ENCODE peak calls at places on chromosomes 3 and 15, in eight cellular contexts. E, K, M, S, L, Z, X and R are unnamed samples.

GRCh38 chr3:104920512-104920911 is 446.2 kb upstream of the ALCAM start:
- DNase-seq in X (no peak), S (no peak), K (no peak), Z (no peak), L (no peak), M (no peak), E (no peak), R (no peak)

GRCh38 chr3:113291572-113291971 is 80.2 kb downstream of the BOC start:
- DNase-seq in E (no peak), M (no peak), X (no peak), L (no peak), K (no peak), Z (no peak), S (no peak), R (no peak)

GRCh38 chr3:183008303-183008702 is 28.0 kb upstream of the DCUN1D1 start:
- DNase-seq in L (no peak), Z (no peak), S (no peak), K (no peak), X (no peak), M (no peak), E (no peak), R (no peak)

GRCh38 chr3:42855547-42856380 is 19.9 kb downstream of the CYP8B1 start:
- DNase-seq in Z (no peak), X (no peak), S (no peak), E (no peak), M (no peak), L (no peak), K (no peak), R (no peak)

GRCh38 chr3:5186854-5187151 is 704 bp upstream of the EDEM1 start:
- DNase-seq in L (peak; percentile 37), E (no peak), M (peak; percentile 62), X (peak; percentile 53), S (peak; percentile 57), K (no peak), Z (peak; percentile 62), R (peak; percentile 53)

GRCh38 chr3:53161345-53161819 is 373 bp downstream of the PRKCD start:
- DNase-seq in L (no peak), X (no peak), Z (no peak), E (no peak), M (no peak), S (no peak), K (peak; percentile 52), R (no peak)

GRCh38 chr3:34022147-34022546 is 223.7 kb downstream of the PDCD6IP start:
- DNase-seq in M (no peak), L (no peak), X (no peak), E (no peak), K (no peak), S (no peak), Z (no peak), R (no peak)

GRCh38 chr3:59425942-59426341 is 376.1 kb upstream of the CFAP20DC start:
- DNase-seq in K (no peak), M (peak; percentile 20), X (no peak), L (no peak), Z (no peak), S (no peak), E (no peak), R (no peak)

GRCh38 chr3:13371100-13372075 is 48.7 kb downstream of the NUP210 start:
- DNase-seq in E (no peak), S (no peak), X (no peak), Z (no peak), K (no peak), L (no peak), M (peak; percentile 25), R (no peak)

GRCh38 chr15:50876260-50876988 is 32.1 kb upstream of the AP4E1 start:
- DNase-seq in K (no peak), L (no peak), X (no peak), S (no peak), M (no peak), E (no peak), Z (no peak), R (no peak)

GRCh38 chr15:86876387-86876786 is 796.7 kb downstream of the AGBL1 start:
- DNase-seq in E (no peak), K (no peak), M (peak; percentile 27), X (no peak), S (no peak), Z (no peak), L (no peak), R (no peak)

GRCh38 chr3:129366312-129366831 is 62.1 kb downstream of the EFCAB12 start:
- DNase-seq in L (no peak), S (no peak), M (no peak), Z (no peak), X (no peak), E (no peak), K (no peak), R (no peak)

GRCh38 chr15:57662091-57662744 is 44.3 kb upstream of the POLR2M start:
- DNase-seq in S (no peak), Z (no peak), E (no peak), M (no peak), L (no peak), X (no peak), K (no peak), R (no peak)

GRCh38 chr3:170806141-170806540 is 63.9 kb downstream of the RPL22L1 start:
- DNase-seq in Z (no peak), L (no peak), M (no peak), E (no peak), S (no peak), X (no peak), K (no peak), R (no peak)

GRCh38 chr3:134353171-134353825 is 20.9 kb downstream of the AMOTL2 start:
- DNase-seq in S (no peak), M (no peak), L (no peak), X (no peak), E (no peak), K (no peak), Z (no peak), R (no peak)

GRCh38 chr15:90512281-90512680 is 17.4 kb upstream of the CRTC3 start:
- DNase-seq in X (no peak), K (no peak), S (no peak), E (no peak), M (no peak), L (no peak), Z (no peak), R (no peak)

GRCh38 chr15:89963301-89964288 is 37.5 kb upstream of the ZNF710 start:
- DNase-seq in L (no peak), M (no peak), Z (no peak), K (peak; percentile 29), S (no peak), E (no peak), X (no peak), R (no peak)

GRCh38 chr3:107981471-107982111 is 109.2 kb downstream of the CD47 start:
- DNase-seq in L (peak; percentile 34), S (peak; percentile 61), Z (peak; percentile 47), K (peak; percentile 61), M (no peak), X (no peak), E (no peak), R (no peak)

GRCh38 chr15:58755956-58756355 is 6.4 kb upstream of the ADAM10 start:
- DNase-seq in Z (peak; percentile 38), K (no peak), L (no peak), E (no peak), M (no peak), X (no peak), S (peak; percentile 44), R (no peak)

GRCh38 chr3:17747184-17747889 is 4.9 kb upstream of the TBC1D5 start:
- DNase-seq in X (no peak), K (no peak), L (no peak), S (no peak), M (peak; percentile 19), Z (no peak), E (no peak), R (no peak)

GRCh38 chr3:17749281-17749680 is 6.8 kb upstream of the TBC1D5 start:
- DNase-seq in X (peak; percentile 7), E (no peak), Z (no peak), S (no peak), M (no peak), L (no peak), K (no peak), R (no peak)

GRCh38 chr3:17747890-17748247 is 5.4 kb upstream of the TBC1D5 start:
- DNase-seq in K (no peak), X (no peak), Z (no peak), M (no peak), S (no peak), L (no peak), E (no peak), R (no peak)

GRCh38 chr3:17752441-17752840 is 10.0 kb upstream of the TBC1D5 start:
- DNase-seq in M (no peak), K (no peak), L (no peak), E (no peak), Z (no peak), X (peak; percentile 2), S (peak; percentile 39), R (no peak)

GRCh38 chr3:17749705-17750293 is 7.4 kb upstream of the TBC1D5 start:
- DNase-seq in K (no peak), E (no peak), Z (no peak), L (no peak), X (no peak), M (no peak), S (no peak), R (no peak)
- H3K4me3 ChIP-seq in K (peak overlapping the region; percentile 12), E (no peak overlapping the region), Z (no peak overlapping the region), L (no peak overlapping the region), X (no peak overlapping the region), M (no peak overlapping the region), S (no peak overlapping the region), R (no peak overlapping the region)

GRCh38 chr15:42069025-42069424 is 25.3 kb downstream of the PLA2G4D start:
- DNase-seq in E (no peak), K (no peak), L (peak; percentile 47), S (no peak), X (no peak), M (no peak), Z (no peak), R (no peak)
- TF ChIP-seq CTCF in E (no peak), K (no peak), L (peak; percentile 31), S (no peak), X (no peak), M (no peak), Z (no peak), R (no peak)

GRCh38 chr15:92152983-92153382 is 240.7 kb upstream of the ST8SIA2 start:
- DNase-seq in M (no peak), L (no peak), S (no peak), X (no peak), Z (no peak), E (no peak), K (no peak), R (no peak)
- H3K4me3 ChIP-seq in M (no peak overlapping the region), L (no peak overlapping the region), S (no peak overlapping the region), X (no peak overlapping the region), Z (no peak overlapping the region), E (no peak overlapping the region), K (no peak overlapping the region), R (no peak overlapping the region)

GRCh38 chr3:45948409-45948808 is 5.1 kb downstream of the CXCR6 start:
- DNase-seq in E (no peak), L (no peak), Z (peak; percentile 48), S (peak; percentile 52), K (no peak), X (no peak), M (peak; percentile 83), R (peak; percentile 18)

GRCh38 chr3:45946875-45947274 is 3.6 kb downstream of the CXCR6 start:
- DNase-seq in K (no peak), L (no peak), E (no peak), Z (no peak), X (no peak), M (no peak), S (no peak), R (no peak)

GRCh38 chr3:45947361-45947760 is 4.1 kb downstream of the CXCR6 start:
- DNase-seq in K (no peak), M (no peak), Z (no peak), E (no peak), X (no peak), S (no peak), L (no peak), R (no peak)

GRCh38 chr3:45944830-45945620 is 1.8 kb downstream of the CXCR6 start:
- DNase-seq in K (no peak), L (no peak), S (no peak), Z (no peak), M (no peak), X (no peak), E (no peak), R (no peak)

GRCh38 chr3:45946307-45946706 is 3.0 kb downstream of the CXCR6 start:
- DNase-seq in M (no peak), L (no peak), X (no peak), K (no peak), E (no peak), Z (no peak), S (no peak), R (no peak)
- TF ChIP-seq CTCF in M (no peak), L (no peak), X (no peak), K (no peak), E (no peak), Z (no peak), S (no peak), R (no peak)